ENCODE peak calls at places on chromosomes 3 and 15, in five cellular contexts. E is hepatocyte, C is lower lobe of right lung, W is spleen, Q is DND-41. B is an unnamed sample.

GRCh38 chr15:99104788-99105515 is at the start of gene SYNM:
- DNase-seq in E (peak; percentile 93), C (peak; percentile 73), W (peak; percentile 86), Q (no peak), B (peak; percentile 13)

GRCh38 chr3:194715022-194715800 is 29.5 kb downstream of the FAM43A start:
- DNase-seq in E (no peak), C (no peak), W (no peak), Q (no peak), B (peak; percentile 51)

GRCh38 chr3:37862712-37863551 is 1.3 kb downstream of the CTDSPL start:
- DNase-seq in E (peak; percentile 28), C (no peak), W (peak; percentile 58), Q (no peak), B (no peak)

GRCh38 chr3:59609967-59610366 is 560.1 kb upstream of the CFAP20DC start:
- DNase-seq in E (no peak), C (peak; percentile 49), W (no peak), Q (no peak), B (no peak)

GRCh38 chr3:141949972-141950371 is 73.5 kb downstream of the ATP1B3 start:
- DNase-seq in E (no peak), C (no peak), W (no peak), Q (peak; percentile 1), B (no peak)

GRCh38 chr3:8887435-8888295 is 75.6 kb downstream of the RAD18 start:
- DNase-seq in E (no peak), C (no peak), W (no peak), Q (no peak), B (no peak)

GRCh38 chr3:133805702-133806475 is at the start of gene SRPRB:
- DNase-seq in E (peak; percentile 97), C (peak; percentile 96), W (peak; percentile 99), Q (peak; percentile 94), B (peak; percentile 96)

GRCh38 chr3:177498037-177498857 is 301.0 kb upstream of the TBL1XR1 start:
- DNase-seq in E (peak; percentile 25), C (peak; percentile 48), W (no peak), Q (no peak), B (no peak)

GRCh38 chr3:71681224-71681668 is 44.0 kb downstream of the EIF4E3 start:
- DNase-seq in E (peak; percentile 74), C (peak; percentile 67), W (no peak), Q (peak; percentile 79), B (peak; percentile 8)

GRCh38 chr15:45363334-45363733 is 15.0 kb downstream of the GATM start:
- DNase-seq in E (no peak), C (no peak), W (no peak), Q (no peak), B (no peak)

GRCh38 chr15:95693917-95694316 is 636.6 kb upstream of the NR2F2 start:
- DNase-seq in E (no peak), C (no peak), W (no peak), Q (no peak), B (no peak)

GRCh38 chr15:95698230-95698629 is 632.3 kb upstream of the NR2F2 start:
- DNase-seq in E (no peak), C (no peak), W (no peak), Q (no peak), B (no peak)

GRCh38 chr15:95698971-95699370 is 631.5 kb upstream of the NR2F2 start:
- DNase-seq in E (no peak), C (no peak), W (no peak), Q (no peak), B (no peak)

GRCh38 chr15:95701410-95701809 is 629.1 kb upstream of the NR2F2 start:
- DNase-seq in E (no peak), C (no peak), W (no peak), Q (no peak), B (no peak)

DNA sequence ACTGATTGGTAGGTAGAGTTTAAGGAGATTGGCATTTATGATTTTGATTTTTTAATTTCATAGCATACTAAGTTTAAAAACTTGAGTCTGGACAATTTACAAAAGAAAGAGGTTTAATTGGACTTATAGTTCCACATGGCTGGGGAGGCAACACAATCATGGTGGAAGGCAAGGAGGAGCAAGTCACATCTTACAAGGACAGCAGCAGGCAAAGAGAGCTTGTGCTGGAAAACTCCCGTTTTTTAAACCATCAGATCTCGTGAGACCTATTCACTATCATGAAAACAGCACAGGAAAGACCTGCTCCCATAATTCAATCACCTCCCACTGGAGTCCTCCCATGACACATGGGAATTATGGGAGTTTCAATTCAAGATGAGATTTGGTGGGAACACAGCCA is 630.9 kb upstream of the NR2F2 start:
- DNase-seq in E (no peak), C (no peak), W (no peak), Q (no peak), B (no peak)
- H3K9me3 ChIP-seq in E (no peaks in the 10 kb centered on the region), C (peaks cover 31% of the 10 kb centered on the region), W (peaks cover 62% of the 10 kb centered on the region), Q (peaks cover 23% of the 10 kb centered on the region), B (no peaks in the 10 kb centered on the region)

DNA sequence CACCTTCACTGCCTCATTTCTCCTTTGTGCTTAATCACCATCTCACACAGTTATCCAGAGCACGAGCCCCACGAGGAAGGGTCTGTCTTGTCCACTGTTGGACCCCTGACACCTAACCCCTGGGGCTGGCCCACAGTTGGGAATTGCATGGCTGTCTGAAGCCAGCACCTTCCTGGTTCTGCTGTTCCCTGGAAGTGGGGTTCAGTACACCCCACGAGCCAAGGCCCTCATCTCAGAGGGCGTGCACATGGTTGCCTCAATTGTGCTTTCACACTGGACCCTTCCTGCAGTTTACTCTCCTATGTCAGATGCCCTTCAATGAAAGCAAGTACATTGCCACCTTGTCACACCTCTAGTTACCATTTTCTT is 30.7 kb downstream of the BTD start:
- DNase-seq in E (no peak), C (no peak), W (no peak), Q (no peak), B (no peak)
- H3K4me1 ChIP-seq in E (peaks cover 31% of the 10 kb centered on the region), C (peaks cover 28% of the 10 kb centered on the region), W (peaks cover 50% of the 10 kb centered on the region), Q (peaks cover 45% of the 10 kb centered on the region), B (peaks cover 25% of the 10 kb centered on the region)

GRCh38 chr3:144457758-144458157 is 486.1 kb downstream of the DIPK2A start:
- DNase-seq in E (no peak), C (no peak), W (no peak), Q (no peak), B (no peak)
- H3K9me3 ChIP-seq in E (no peaks in the 10 kb centered on the region), C (no peaks in the 10 kb centered on the region), W (no peaks in the 10 kb centered on the region), Q (no peaks in the 10 kb centered on the region), B (no peaks in the 10 kb centered on the region)

GRCh38 chr3:183268361-183268760 is 15.3 kb downstream of the B3GNT5 start:
- DNase-seq in E (no peak), C (no peak), W (no peak), Q (no peak), B (no peak)

GRCh38 chr3:183265157-183265642 is 12.1 kb downstream of the B3GNT5 start:
- DNase-seq in E (no peak), C (no peak), W (no peak), Q (no peak), B (no peak)

GRCh38 chr3:183265713-183266417 is 12.8 kb downstream of the B3GNT5 start:
- DNase-seq in E (peak; percentile 76), C (no peak), W (no peak), Q (no peak), B (no peak)

GRCh38 chr3:183267140-183267539 is 14.1 kb downstream of the B3GNT5 start:
- DNase-seq in E (peak; percentile 61), C (no peak), W (no peak), Q (no peak), B (no peak)

GRCh38 chr3:183266454-183266853 is 13.4 kb downstream of the B3GNT5 start:
- DNase-seq in E (no peak), C (no peak), W (no peak), Q (no peak), B (no peak)
- H3K4me1 ChIP-seq in E (peaks cover 56% of the 10 kb centered on the region), C (peaks cover 41% of the 10 kb centered on the region), W (peaks cover 11% of the 10 kb centered on the region), Q (no peaks in the 10 kb centered on the region), B (no peaks in the 10 kb centered on the region)

GRCh38 chr3:42914771-42915515 is 9.0 kb downstream of the ZNF662 start:
- DNase-seq in E (no peak), C (no peak), W (no peak), Q (no peak), B (no peak)
- H3K9me3 ChIP-seq in E (peaks cover 3% of the 10 kb centered on the region), C (peaks cover 77% of the 10 kb centered on the region), W (peaks cover 89% of the 10 kb centered on the region), Q (peaks cover 25% of the 10 kb centered on the region), B (peaks cover 5% of the 10 kb centered on the region)

GRCh38 chr15:68644996-68645395 is 66.2 kb downstream of the CORO2B start:
- DNase-seq in E (no peak), C (no peak), W (peak; percentile 57), Q (no peak), B (no peak)

GRCh38 chr15:68641376-68641775 is 62.6 kb downstream of the CORO2B start:
- DNase-seq in E (no peak), C (no peak), W (peak; percentile 54), Q (no peak), B (no peak)

GRCh38 chr15:68642491-68642845 is 63.7 kb downstream of the CORO2B start:
- DNase-seq in E (no peak), C (no peak), W (peak; percentile 64), Q (no peak), B (no peak)

GRCh38 chr15:68644088-68644904 is 65.5 kb downstream of the CORO2B start:
- DNase-seq in E (peak; percentile 22), C (no peak), W (no peak), Q (no peak), B (no peak)

DNA sequence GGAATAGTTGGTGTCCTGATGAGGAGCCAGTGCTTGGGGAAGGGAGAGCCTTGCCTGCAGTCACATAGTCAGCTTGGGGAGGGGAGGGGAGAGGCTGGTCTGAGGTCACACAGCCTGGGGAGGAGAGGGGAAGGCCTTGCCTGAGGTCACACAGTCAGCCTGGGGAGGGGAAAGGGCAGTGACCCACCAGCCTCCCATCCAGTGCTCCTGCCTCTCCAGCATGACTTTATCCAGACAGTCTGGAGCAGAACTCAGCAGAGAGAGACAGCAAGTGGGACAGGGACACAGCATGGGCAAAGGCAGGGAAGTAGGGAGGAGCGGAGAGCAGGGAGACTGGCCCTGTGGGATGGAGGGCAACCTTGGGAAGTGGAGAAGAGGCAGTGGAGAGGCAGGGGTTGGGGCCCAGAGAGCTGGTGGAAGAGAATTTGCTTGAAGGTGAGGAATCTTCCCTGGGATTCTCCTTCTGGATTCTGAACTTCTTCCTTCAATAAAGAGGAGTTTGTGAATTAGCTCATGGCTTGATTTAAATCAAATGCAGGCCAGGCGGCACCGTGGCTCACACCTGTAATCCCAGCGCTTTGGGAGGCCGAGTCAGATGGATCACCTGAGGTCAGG is 64.5 kb downstream of the CORO2B start:
- DNase-seq in E (no peak), C (no peak), W (peak; percentile 58), Q (no peak), B (no peak)
- H3K4me1 ChIP-seq in E (no peaks in the 10 kb centered on the region), C (peaks cover 7% of the 10 kb centered on the region), W (no peaks in the 10 kb centered on the region), Q (no peaks in the 10 kb centered on the region), B (no peaks in the 10 kb centered on the region)

DNA sequence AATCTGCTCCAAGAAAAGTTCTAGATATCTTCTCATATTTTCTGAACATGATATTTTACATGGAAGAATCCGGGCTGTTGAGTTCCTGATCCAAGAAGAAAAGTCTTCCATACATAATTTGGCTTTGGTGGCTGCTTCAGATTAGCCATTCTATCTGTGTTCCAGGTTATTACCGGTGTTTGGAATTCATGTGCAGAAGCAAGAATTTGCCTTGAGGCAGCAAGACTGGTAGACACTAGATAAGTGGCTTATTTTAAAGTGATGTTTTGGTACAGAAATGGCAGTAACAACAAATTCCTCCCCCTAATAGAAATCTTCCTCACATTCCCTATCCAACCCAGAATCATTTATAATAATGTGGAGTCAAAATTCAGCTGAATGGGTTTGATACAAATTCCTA is 29.2 kb downstream of the MITF start:
- DNase-seq in E (no peak), C (no peak), W (no peak), Q (no peak), B (no peak)
- H3K9me3 ChIP-seq in E (no peaks in the 10 kb centered on the region), C (no peaks in the 10 kb centered on the region), W (no peaks in the 10 kb centered on the region), Q (no peaks in the 10 kb centered on the region), B (no peaks in the 10 kb centered on the region)

B was measured in CD4-positive, alpha-beta memory T cell.